ENCODE peak calls at places on chromosome 20, in five cellular contexts. H is activated CD4-positive, alpha-beta T cell treated with anti-CD3 and anti-CD28 coated beads, Interleukin-2, amount 50 U/mL, for 1 hour; J is activated CD8-positive, alpha-beta T cell treated with anti-CD3 and anti-CD28 coated beads, Interleukin-2, amount 10 ng/mL, durations not matched to agents 7 days and 5 days; W is T-helper 1 cell; C is psoas muscle. K is an unnamed sample.

GRCh38 chr20:53865905-53866786 is 204.2 kb downstream of the BCAS1 start:
- DNase-seq in J (no peak), W (no peak), C (no peak), H (no peak), K (no peak)

GRCh38 chr20:3911956-3912355 is 22.8 kb downstream of the PANK2 start:
- DNase-seq in J (no peak), H (no peak), C (no peak), W (no peak), K (no peak)

GRCh38 chr20:47099749-47100515 is 205.3 kb downstream of the EYA2 start:
- DNase-seq in C (peak), J (no peak), W (no peak), H (no peak), K (no peak)

GRCh38 chr20:57410398-57411323 is 19.5 kb downstream of the RBM38 start:
- DNase-seq in J (no peak), W (no peak), C (no peak), H (no peak), K (no peak)

GRCh38 chr20:57748601-57749130 is 38.9 kb upstream of the PMEPA1 start:
- DNase-seq in W (peak), C (peak), J (peak), H (peak), K (peak)

GRCh38 chr20:59094576-59094975 is 52.0 kb upstream of the PRELID3B start:
- DNase-seq in J (no peak), W (no peak), H (no peak), C (no peak), K (no peak)

GRCh38 chr20:24297928-24298327 is 171.5 kb upstream of the SYNDIG1 start:
- DNase-seq in C (no peak), H (no peak), W (no peak), J (no peak), K (no peak)

GRCh38 chr20:8481636-8482035 is 349.6 kb downstream of the PLCB1 start:
- DNase-seq in H (no peak), J (no peak), C (no peak), W (no peak), K (no peak)

GRCh38 chr20:5658897-5659296 is 91.3 kb upstream of the SHLD1 start:
- DNase-seq in W (no peak), H (peak), C (peak), J (peak), K (no peak)

GRCh38 chr20:49490689-49491088 is 8.2 kb upstream of the KCNB1 start:
- DNase-seq in H (no peak), W (no peak), J (no peak), C (no peak), K (no peak)